ENCODE peak calls at places on chromosomes 1 and 21, in ten cellular contexts. O is A549, A is lower lobe of right lung, K is left ventricle myocardium inferior, W is K562, X is ovary, N is neural progenitor cell, H is small intestine, S is mesendoderm, P is AG04450. T is an unnamed sample.

GRCh38 chr1:78787554-78787953 is 137.9 kb downstream of the IFI44 start:
- DNase-seq in O (no peak), H (no peak), K (no peak), N (no peak), X (no peak), A (no peak), S (no peak), W (no peak), P (no peak), T (no peak)

GRCh38 chr1:193700710-193701355 is 514.4 kb upstream of the B3GALT2 start:
- DNase-seq in H (no peak), S (peak; percentile 44), A (no peak), X (no peak), N (no peak), O (peak; percentile 28), W (no peak), K (no peak), P (no peak), T (peak; percentile 47)

GRCh38 chr1:246210751-246211150 is 296.3 kb downstream of the SMYD3 start:
- DNase-seq in O (no peak), K (no peak), H (no peak), N (peak; percentile 52), S (peak; percentile 78), P (no peak), W (no peak), A (no peak), X (no peak), T (no peak)

GRCh38 chr21:39666026-39666425 is 53.3 kb downstream of the B3GALT5 start:
- DNase-seq in K (no peak), W (no peak), H (no peak), A (no peak), N (no peak), O (no peak), X (no peak), P (no peak), S (no peak), T (no peak)

GRCh38 chr1:156082111-156083091 is at the start of gene MEX3A:
- DNase-seq in X (peak; percentile 84), O (peak; percentile 86), A (peak; percentile 74), S (peak; percentile 99), K (peak; percentile 77), N (peak; percentile 98), W (peak; percentile 89), H (peak; percentile 69), P (no peak), T (no peak)

GRCh38 chr1:19374402-19374801 is 62.3 kb downstream of the SLC66A1 start:
- DNase-seq in A (no peak), K (no peak), W (peak; percentile 39), H (no peak), O (peak; percentile 35), X (no peak), P (no peak), S (peak; percentile 44), N (peak; percentile 63), T (no peak)

GRCh38 chr1:93707956-93708355 is 26.3 kb upstream of the BCAR3 start:
- DNase-seq in X (no peak), H (no peak), K (no peak), O (no peak), A (no peak), S (no peak), N (no peak), P (no peak), W (no peak), T (no peak)

GRCh38 chr1:184945034-184945433 is 29.3 kb downstream of the NIBAN1 start:
- DNase-seq in W (no peak), K (no peak), S (no peak), P (no peak), N (no peak), A (no peak), H (no peak), X (no peak), O (no peak), T (peak; percentile 67)

GRCh38 chr1:234884006-234884405 is 244.6 kb downstream of the TOMM20 start:
- DNase-seq in K (no peak), S (no peak), O (no peak), P (no peak), A (no peak), X (no peak), H (no peak), N (no peak), W (no peak), T (no peak)

DNA sequence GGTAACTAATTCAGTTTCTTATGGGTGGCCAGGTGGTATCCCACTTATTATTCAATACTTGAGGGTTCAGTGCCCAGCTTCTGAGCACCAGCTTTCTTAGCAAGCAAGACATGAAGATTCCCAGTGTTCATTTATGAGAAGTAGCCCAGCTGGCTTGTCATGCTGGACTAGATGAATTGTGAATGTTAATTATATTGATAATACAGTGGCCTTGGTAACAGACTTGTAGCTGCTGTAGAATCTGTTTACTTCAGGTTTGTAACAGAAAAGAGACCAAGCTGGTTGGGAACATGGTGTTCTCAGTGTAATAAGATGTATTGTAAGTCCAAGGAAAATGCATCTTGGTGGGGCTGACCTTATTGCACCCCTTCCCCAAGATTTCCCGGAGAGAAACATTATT is 10.1 kb downstream of the AHCYL1 start:
- DNase-seq in P (no peak), K (no peak), W (no peak), O (no peak), X (no peak), A (no peak), N (no peak), S (no peak), H (no peak), T (no peak)
- H3K27ac ChIP-seq in P (no peak overlapping the region), K (no peak overlapping the region), W (no peak overlapping the region), O (no peak overlapping the region), X (no peak overlapping the region), A (no peak overlapping the region), N (no peak overlapping the region), S (no peak overlapping the region), H (no peak overlapping the region), T (no peak overlapping the region)

GRCh38 chr1:67371043-67371442 is 59.2 kb downstream of the SERBP1 start:
- DNase-seq in H (no peak), K (no peak), W (no peak), O (no peak), X (no peak), N (no peak), P (no peak), S (no peak), A (no peak), T (no peak)

GRCh38 chr1:67372898-67373297 is 57.3 kb downstream of the SERBP1 start:
- DNase-seq in W (no peak), S (no peak), H (no peak), K (no peak), X (no peak), O (no peak), N (no peak), P (no peak), A (no peak), T (no peak)

GRCh38 chr1:67367370-67368345 is 60.0 kb downstream of the IL12RB2 start:
- DNase-seq in S (no peak), N (no peak), P (no peak), O (peak; percentile 15), W (peak; percentile 73), A (no peak), H (peak; percentile 11), K (peak; percentile 33), X (peak; percentile 84), T (no peak)

GRCh38 chr1:67372136-67372535 is 58.1 kb downstream of the SERBP1 start:
- DNase-seq in N (no peak), S (no peak), W (no peak), X (no peak), K (no peak), H (no peak), O (peak; percentile 7), A (no peak), P (no peak), T (peak; percentile 35)

DNA sequence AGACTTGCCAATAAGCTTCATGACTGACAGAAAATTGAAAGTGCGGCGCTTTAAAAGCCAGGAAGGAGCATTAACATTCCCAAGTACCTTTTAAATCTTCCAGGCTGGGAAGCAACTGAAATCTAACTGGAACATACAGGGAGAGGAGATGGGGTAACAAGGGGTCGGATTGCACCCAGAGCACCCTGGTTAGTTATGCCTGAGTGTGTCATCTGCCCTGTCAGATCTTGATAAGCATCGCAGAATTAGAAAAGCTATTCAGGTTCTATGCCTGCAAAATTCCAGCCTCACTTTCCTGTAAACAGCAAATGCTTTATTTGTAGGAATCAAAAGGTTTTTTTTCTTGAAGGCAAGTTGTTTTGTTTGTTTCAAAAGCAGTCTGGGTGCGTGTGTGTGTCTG is 58.5 kb downstream of the SERBP1 start:
- DNase-seq in N (no peak), O (no peak), W (no peak), H (no peak), X (no peak), A (no peak), P (no peak), S (peak; percentile 45), K (no peak), T (peak; percentile 40)
- H3K27ac ChIP-seq in N (no peak overlapping the region), O (no peak overlapping the region), W (no peak overlapping the region), H (no peak overlapping the region), X (no peak overlapping the region), A (no peak overlapping the region), P (no peak overlapping the region), S (no peak overlapping the region), K (no peak overlapping the region), T (no peak overlapping the region)

GRCh38 chr1:154468480-154469240 is 33.4 kb upstream of the TDRD10 start:
- DNase-seq in O (no peak), K (no peak), W (no peak), X (no peak), N (no peak), S (no peak), P (no peak), A (no peak), H (no peak), T (no peak)
- H3K27ac ChIP-seq in O (no peak overlapping the region), K (no peak overlapping the region), W (no peak overlapping the region), X (no peak overlapping the region), N (no peak overlapping the region), S (no peak overlapping the region), P (no peak overlapping the region), A (no peak overlapping the region), H (no peak overlapping the region), T (no peak overlapping the region)

GRCh38 chr1:150686275-150686674 is 10.7 kb downstream of the GOLPH3L start:
- DNase-seq in X (no peak), N (no peak), K (no peak), S (no peak), A (no peak), O (no peak), P (no peak), W (no peak), H (no peak), T (no peak)
- H3K27ac ChIP-seq in X (no peak overlapping the region), N (no peak overlapping the region), K (no peak overlapping the region), S (no peak overlapping the region), A (no peak overlapping the region), O (no peak overlapping the region), P (no peak overlapping the region), W (no peak overlapping the region), H (no peak overlapping the region), T (no peak overlapping the region)

GRCh38 chr1:161273402-161273801 is 14.9 kb downstream of the PCP4L1 start:
- DNase-seq in P (no peak), X (no peak), S (no peak), W (no peak), A (no peak), H (no peak), O (no peak), N (no peak), K (no peak), T (no peak)

DNA sequence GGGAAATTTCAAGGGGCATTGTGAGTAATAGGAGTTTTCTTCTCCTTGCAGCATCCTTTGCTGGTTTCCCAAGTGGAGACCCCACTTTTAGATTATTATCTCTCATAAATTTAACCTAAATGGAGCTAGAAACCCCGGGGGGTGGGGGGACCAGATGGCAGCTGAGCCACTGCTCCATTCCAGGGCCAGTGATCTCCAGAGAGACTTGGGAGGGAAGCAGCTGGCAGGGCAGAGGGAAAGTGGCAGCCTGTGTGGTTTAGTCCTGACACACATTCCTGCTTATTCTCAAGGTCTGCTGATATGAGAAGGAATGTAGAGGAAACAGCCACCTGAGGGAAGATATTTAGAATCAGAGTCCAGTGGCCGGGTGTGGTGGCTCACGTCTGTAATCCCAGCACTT is 16.3 kb downstream of the PCP4L1 start:
- DNase-seq in H (no peak), K (no peak), S (no peak), P (no peak), A (no peak), N (no peak), W (no peak), O (no peak), X (no peak), T (no peak)
- H3K27ac ChIP-seq in H (no peak overlapping the region), K (no peak overlapping the region), S (no peak overlapping the region), P (no peak overlapping the region), A (no peak overlapping the region), N (no peak overlapping the region), W (no peak overlapping the region), O (no peak overlapping the region), X (no peak overlapping the region), T (no peak overlapping the region)